ENCODE peak calls at places on chromosomes 4 and X, in ten cellular contexts. One of them, this sample, is unnamed.
A peak's percentile ranks its signal among the peaks of the same experiment; 100 is the strongest.

GRCh38 chrX:148380614-148381561 is 119.5 kb upstream of the AFF2 start:
- DNase-seq in uterus: no peak
- DNase-seq in stomach: no peak
- DNase-seq in adrenal gland: no peak
- DNase-seq in right lobe of liver: no peak
- DNase-seq in transverse colon: peak; percentile 11
- DNase-seq in IMR-90: no peak
- DNase-seq in HCT116: no peak
- DNase-seq in A549: no peak
- DNase-seq in body of pancreas: no peak
- DNase-seq in this sample: no peak

GRCh38 chrX:64843224-64843623 is 133.0 kb downstream of the ZC4H2 start:
- DNase-seq in A549: no peak
- DNase-seq in stomach: no peak
- DNase-seq in adrenal gland: no peak
- DNase-seq in transverse colon: no peak
- DNase-seq in IMR-90: no peak
- DNase-seq in right lobe of liver: no peak
- DNase-seq in body of pancreas: no peak
- DNase-seq in uterus: no peak
- DNase-seq in HCT116: no peak
- DNase-seq in this sample: no peak

GRCh38 chr4:156909010-156909409 is 62.6 kb downstream of the PDGFC start:
- DNase-seq in body of pancreas: no peak
- DNase-seq in A549: no peak
- DNase-seq in HCT116: no peak
- DNase-seq in stomach: no peak
- DNase-seq in uterus: no peak
- DNase-seq in transverse colon: no peak
- DNase-seq in right lobe of liver: no peak
- DNase-seq in adrenal gland: no peak
- DNase-seq in IMR-90: no peak
- DNase-seq in this sample: no peak

GRCh38 chrX:100643943-100644587 is at the start of gene SRPX2:
- DNase-seq in A549: peak; percentile 51
- DNase-seq in HCT116: peak; percentile 63
- DNase-seq in uterus: peak; percentile 74
- DNase-seq in body of pancreas: no peak
- DNase-seq in right lobe of liver: no peak
- DNase-seq in IMR-90: peak; percentile 91
- DNase-seq in stomach: no peak
- DNase-seq in adrenal gland: peak; percentile 71
- DNase-seq in transverse colon: peak; percentile 50
- DNase-seq in this sample: no peak

GRCh38 chr4:26459756-26460530 is 30.3 kb downstream of the CCKAR start:
- DNase-seq in IMR-90: peak; percentile 90
- DNase-seq in right lobe of liver: no peak
- DNase-seq in body of pancreas: no peak
- DNase-seq in A549: no peak
- DNase-seq in stomach: no peak
- DNase-seq in adrenal gland: no peak
- DNase-seq in transverse colon: no peak
- DNase-seq in uterus: no peak
- DNase-seq in HCT116: no peak
- DNase-seq in this sample: no peak

GRCh38 chrX:10819973-10820372 is 199.6 kb upstream of the MID1 start:
- DNase-seq in body of pancreas: no peak
- DNase-seq in HCT116: no peak
- DNase-seq in adrenal gland: no peak
- DNase-seq in A549: no peak
- DNase-seq in right lobe of liver: no peak
- DNase-seq in stomach: no peak
- DNase-seq in IMR-90: no peak
- DNase-seq in transverse colon: no peak
- DNase-seq in uterus: no peak
- DNase-seq in this sample: no peak

GRCh38 chr4:39855909-39856512 is 121.7 kb downstream of the PDS5A start:
- DNase-seq in body of pancreas: no peak
- DNase-seq in A549: peak; percentile 3
- DNase-seq in adrenal gland: no peak
- DNase-seq in uterus: no peak
- DNase-seq in IMR-90: peak; percentile 48
- DNase-seq in transverse colon: no peak
- DNase-seq in stomach: no peak
- DNase-seq in HCT116: no peak
- DNase-seq in right lobe of liver: no peak
- DNase-seq in this sample: no peak

GRCh38 chr4:92304636-92305035 is 870 bp downstream of the GRID2 start:
- DNase-seq in body of pancreas: no peak
- DNase-seq in uterus: no peak
- DNase-seq in IMR-90: no peak
- DNase-seq in A549: no peak
- DNase-seq in right lobe of liver: no peak
- DNase-seq in HCT116: no peak
- DNase-seq in stomach: no peak
- DNase-seq in transverse colon: no peak
- DNase-seq in adrenal gland: no peak
- DNase-seq in this sample: no peak

GRCh38 chrX:38817004-38817703 is 15.9 kb downstream of the MID1IP1 start:
- DNase-seq in IMR-90: peak; percentile 43
- DNase-seq in A549: no peak
- DNase-seq in uterus: peak; percentile 71
- DNase-seq in body of pancreas: peak; percentile 42
- DNase-seq in right lobe of liver: peak; percentile 21
- DNase-seq in stomach: no peak
- DNase-seq in transverse colon: peak; percentile 68
- DNase-seq in adrenal gland: peak; percentile 35
- DNase-seq in HCT116: no peak
- DNase-seq in this sample: no peak

GRCh38 chrX:43676960-43677582 is 21.0 kb downstream of the MAOA start:
- DNase-seq in uterus: no peak
- DNase-seq in body of pancreas: peak; percentile 54
- DNase-seq in transverse colon: no peak
- DNase-seq in stomach: no peak
- DNase-seq in HCT116: no peak
- DNase-seq in IMR-90: no peak
- DNase-seq in right lobe of liver: no peak
- DNase-seq in A549: no peak
- DNase-seq in adrenal gland: no peak
- DNase-seq in this sample: no peak

GRCh38 chrX:72306851-72307645 is 1.3 kb upstream of the CITED1 start:
- DNase-seq in adrenal gland: peak; percentile 47
- DNase-seq in transverse colon: peak; percentile 65
- DNase-seq in HCT116: peak; percentile 22
- DNase-seq in uterus: peak; percentile 41
- DNase-seq in right lobe of liver: peak; percentile 61
- DNase-seq in body of pancreas: peak; percentile 59
- DNase-seq in stomach: peak; percentile 63
- DNase-seq in A549: peak; percentile 67
- DNase-seq in IMR-90: peak; percentile 66
- DNase-seq in this sample: peak; percentile 59

GRCh38 chr4:2284934-2285664 is 23.2 kb upstream of the MXD4 start:
- DNase-seq in right lobe of liver: peak; percentile 7
- DNase-seq in stomach: no peak
- DNase-seq in body of pancreas: no peak
- DNase-seq in uterus: peak; percentile 10
- DNase-seq in IMR-90: peak; percentile 79
- DNase-seq in adrenal gland: peak; percentile 5
- DNase-seq in transverse colon: no peak
- DNase-seq in A549: no peak
- DNase-seq in HCT116: no peak
- DNase-seq in this sample: no peak

GRCh38 chr4:33625762-33626161 is 2618.6 kb downstream of the ARAP2 start:
- DNase-seq in body of pancreas: no peak
- DNase-seq in stomach: no peak
- DNase-seq in right lobe of liver: no peak
- DNase-seq in HCT116: peak; percentile 12
- DNase-seq in uterus: no peak
- DNase-seq in IMR-90: no peak
- DNase-seq in transverse colon: no peak
- DNase-seq in A549: no peak
- DNase-seq in adrenal gland: no peak
- DNase-seq in this sample: no peak

GRCh38 chr4:83866821-83867220 is 330.9 kb downstream of the GPAT3 start:
- DNase-seq in transverse colon: no peak
- DNase-seq in A549: no peak
- DNase-seq in HCT116: no peak
- DNase-seq in adrenal gland: no peak
- DNase-seq in IMR-90: peak; percentile 27
- DNase-seq in uterus: no peak
- DNase-seq in body of pancreas: no peak
- DNase-seq in right lobe of liver: no peak
- DNase-seq in stomach: no peak
- DNase-seq in this sample: no peak

DNA sequence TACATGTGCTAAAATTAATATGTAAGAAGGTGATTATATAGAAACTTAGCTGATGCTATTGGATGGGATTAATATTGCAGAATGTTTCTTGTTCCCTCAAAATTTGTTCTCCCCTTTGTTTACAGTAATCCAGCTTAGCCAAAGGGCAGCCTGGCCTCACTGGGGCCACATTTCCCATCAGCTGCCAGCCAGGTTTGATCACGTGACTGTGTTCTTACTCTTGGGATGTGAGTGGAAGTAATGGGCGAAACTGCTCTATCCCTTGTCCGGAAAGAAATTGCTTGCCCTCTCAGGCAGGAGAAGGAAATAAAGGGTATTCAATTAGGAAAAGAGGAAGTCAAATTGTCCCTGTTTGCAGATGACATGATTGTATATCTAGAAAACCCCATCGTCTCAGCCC is 44.1 kb upstream of the FAT1 start:
- DNase-seq in adrenal gland: no peak
- DNase-seq in stomach: no peak
- DNase-seq in right lobe of liver: no peak
- DNase-seq in IMR-90: no peak
- DNase-seq in body of pancreas: no peak
- DNase-seq in A549: no peak
- DNase-seq in uterus: no peak
- DNase-seq in HCT116: no peak
- DNase-seq in transverse colon: no peak
- DNase-seq in this sample: no peak
- H3K4me1 ChIP-seq in adrenal gland: no peaks in the 10 kb centered on the region
- H3K4me1 ChIP-seq in stomach: peaks cover 5% of the 10 kb centered on the region
- H3K4me1 ChIP-seq in right lobe of liver: no peaks in the 10 kb centered on the region
- H3K4me1 ChIP-seq in IMR-90: peaks cover 23% of the 10 kb centered on the region
- H3K4me1 ChIP-seq in body of pancreas: peaks cover 11% of the 10 kb centered on the region
- H3K4me1 ChIP-seq in A549: peaks cover 21% of the 10 kb centered on the region
- H3K4me1 ChIP-seq in uterus: no peaks in the 10 kb centered on the region
- H3K4me1 ChIP-seq in HCT116: peaks cover 46% of the 10 kb centered on the region
- H3K4me1 ChIP-seq in transverse colon: peaks cover 7% of the 10 kb centered on the region
- H3K4me1 ChIP-seq in this sample: no peaks in the 10 kb centered on the region

DNA sequence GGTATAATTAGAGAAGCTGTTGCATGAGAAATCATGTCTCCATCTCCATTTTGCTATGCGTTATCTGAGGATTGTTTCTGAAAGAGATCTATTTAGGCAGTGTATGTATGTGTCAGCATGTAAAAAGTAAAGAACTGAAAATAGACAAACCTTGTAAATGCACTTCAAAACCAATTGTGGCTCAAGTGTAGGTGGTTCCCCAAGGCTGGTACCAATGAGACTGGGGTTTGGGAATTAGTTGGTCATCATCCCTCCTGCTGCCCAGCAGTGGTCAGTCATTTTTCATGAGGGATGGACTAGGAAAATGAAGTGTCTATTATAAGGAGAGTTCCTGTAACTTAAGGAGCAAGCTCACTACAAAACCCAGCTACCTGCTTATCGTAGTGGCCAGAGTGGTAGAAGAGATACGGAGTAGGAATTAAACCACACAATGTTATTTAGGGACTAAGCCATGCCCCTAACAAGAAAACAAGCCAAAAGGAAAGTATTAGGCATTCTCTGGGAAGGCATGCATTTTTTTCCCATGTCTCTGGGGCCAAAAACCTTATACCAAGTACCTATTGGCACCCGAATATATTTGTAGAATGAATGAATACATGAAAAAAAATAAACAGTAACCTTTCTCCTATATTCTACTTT is 259.0 kb downstream of the CHIC1 start:
- DNase-seq in stomach: no peak
- DNase-seq in transverse colon: no peak
- DNase-seq in adrenal gland: no peak
- DNase-seq in HCT116: no peak
- DNase-seq in body of pancreas: no peak
- DNase-seq in IMR-90: no peak
- DNase-seq in A549: no peak
- DNase-seq in uterus: no peak
- DNase-seq in right lobe of liver: no peak
- DNase-seq in this sample: no peak
- TF ChIP-seq POLR2A in stomach: no peak
- TF ChIP-seq POLR2A in transverse colon: no peak
- TF ChIP-seq POLR2A in adrenal gland: no peak
- TF ChIP-seq POLR2A in HCT116: no peak
- TF ChIP-seq POLR2A in body of pancreas: no peak
- TF ChIP-seq POLR2A in IMR-90: no peak
- TF ChIP-seq POLR2A in A549: no peak
- TF ChIP-seq POLR2A in uterus: no peak
- TF ChIP-seq POLR2A in right lobe of liver: no peak
- TF ChIP-seq POLR2A in this sample: no peak

GRCh38 chrX:45765281-45765680 is 564.6 kb upstream of the DIPK2B start:
- DNase-seq in A549: no peak
- DNase-seq in IMR-90: no peak
- DNase-seq in adrenal gland: no peak
- DNase-seq in right lobe of liver: no peak
- DNase-seq in HCT116: no peak
- DNase-seq in stomach: no peak
- DNase-seq in uterus: no peak
- DNase-seq in body of pancreas: no peak
- DNase-seq in transverse colon: no peak
- DNase-seq in this sample: no peak
- H3K4me3 ChIP-seq in A549: no peak overlapping the region
- H3K4me3 ChIP-seq in IMR-90: peak overlapping the region; percentile 27
- H3K4me3 ChIP-seq in adrenal gland: no peak overlapping the region
- H3K4me3 ChIP-seq in right lobe of liver: no peak overlapping the region
- H3K4me3 ChIP-seq in HCT116: no peak overlapping the region
- H3K4me3 ChIP-seq in stomach: no peak overlapping the region
- H3K4me3 ChIP-seq in uterus: no peak overlapping the region
- H3K4me3 ChIP-seq in body of pancreas: no peak overlapping the region
- H3K4me3 ChIP-seq in transverse colon: no peak overlapping the region
- H3K4me3 ChIP-seq in this sample: no peak overlapping the region

DNA sequence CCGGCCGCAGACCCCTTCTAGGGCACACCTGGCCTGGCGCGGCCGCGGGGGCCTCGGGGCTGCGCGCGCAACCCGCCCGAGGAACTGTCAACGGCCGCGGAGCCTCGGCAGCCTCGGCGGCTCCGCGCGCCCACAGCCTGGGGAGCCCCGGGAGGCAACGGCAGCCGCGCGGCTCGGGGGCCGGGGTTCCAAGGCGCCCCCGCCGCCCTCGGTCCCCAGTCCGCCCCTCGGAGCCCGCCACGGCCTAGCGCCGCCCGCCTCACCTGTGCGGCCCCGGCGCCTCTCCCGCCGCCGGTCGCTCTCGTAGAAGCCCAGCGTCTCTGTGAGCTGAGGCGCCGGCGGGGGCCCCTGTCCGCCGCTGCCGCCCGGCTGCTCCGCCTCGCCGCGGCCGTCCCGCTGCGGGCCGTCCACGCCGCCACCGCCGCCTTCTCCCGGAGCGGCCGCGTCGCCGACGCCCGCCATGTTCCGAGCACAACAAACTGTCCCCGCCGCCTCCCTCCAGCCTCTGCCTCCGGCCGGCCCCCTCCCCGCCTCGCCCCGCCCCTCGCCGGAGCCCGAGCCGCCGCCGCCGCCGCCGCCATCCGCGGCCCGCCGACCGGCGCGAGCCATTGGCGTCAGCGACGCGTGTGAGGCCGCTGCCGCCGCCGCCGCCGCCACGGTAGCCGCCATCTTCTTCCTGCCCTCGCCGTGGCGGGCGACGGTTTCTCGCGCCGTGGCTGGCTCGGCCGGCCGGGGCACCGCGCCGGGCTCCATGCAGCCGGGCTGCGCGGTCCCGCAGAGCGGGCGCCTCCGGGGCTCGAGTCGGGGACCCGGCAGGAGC is at the start of gene TAPT1:
- DNase-seq in A549: peak; percentile 38
- DNase-seq in right lobe of liver: peak; percentile 91
- DNase-seq in transverse colon: peak; percentile 87
- DNase-seq in HCT116: no peak
- DNase-seq in stomach: peak; percentile 83
- DNase-seq in body of pancreas: peak; percentile 81
- DNase-seq in IMR-90: peak; percentile 30
- DNase-seq in uterus: peak; percentile 74
- DNase-seq in adrenal gland: peak; percentile 76
- DNase-seq in this sample: peak; percentile 85
- H3K4me1 ChIP-seq in A549: peaks cover 26% of the 10 kb centered on the region
- H3K4me1 ChIP-seq in right lobe of liver: peaks cover 5% of the 10 kb centered on the region
- H3K4me1 ChIP-seq in transverse colon: peaks cover 39% of the 10 kb centered on the region
- H3K4me1 ChIP-seq in HCT116: peaks cover 16% of the 10 kb centered on the region
- H3K4me1 ChIP-seq in stomach: peaks cover 66% of the 10 kb centered on the region
- H3K4me1 ChIP-seq in body of pancreas: peaks cover 37% of the 10 kb centered on the region
- H3K4me1 ChIP-seq in IMR-90: no peaks in the 10 kb centered on the region
- H3K4me1 ChIP-seq in uterus: no peaks in the 10 kb centered on the region
- H3K4me1 ChIP-seq in adrenal gland: peaks cover 76% of the 10 kb centered on the region
- H3K4me1 ChIP-seq in this sample: peaks cover 48% of the 10 kb centered on the region